ENCODE peak calls at places on chromosome 16, in seven cellular contexts. L is uterus, E is OCI-LY7, P is ovary, C is BJ, D is NB4, G is neural progenitor cell. H is an unnamed sample.

GRCh38 chr16:3020247-3020603 is at the start of gene TNFRSF12A:
- DNase-seq in L (peak), E (peak), P (peak), C (no peak), D (peak), G (peak), H (no peak)

GRCh38 chr16:79286646-79287423 is 313.7 kb downstream of the MAF start:
- DNase-seq in L (no peak), E (peak), P (peak), C (no peak), D (peak), G (peak), H (no peak)

GRCh38 chr16:80084614-80085013 is 456.2 kb upstream of the DYNLRB2 start:
- DNase-seq in L (peak), E (no peak), P (peak), C (no peak), D (peak), G (peak), H (peak)

GRCh38 chr16:11333696-11334095 is 11.6 kb upstream of the RMI2 start:
- DNase-seq in L (peak), E (no peak), P (no peak), C (no peak), D (no peak), G (no peak), H (no peak)

GRCh38 chr16:14172200-14172805 is 101.2 kb downstream of the MRTFB start:
- DNase-seq in L (no peak), E (no peak), P (no peak), C (peak), D (no peak), G (no peak), H (no peak)

GRCh38 chr16:165218-165538 is 600 bp upstream of the HBM start:
- DNase-seq in L (no peak), E (no peak), P (no peak), C (no peak), D (no peak), G (peak), H (no peak)

GRCh38 chr16:67934306-67935095 is 2.1 kb downstream of the PSMB10 start:
- DNase-seq in L (no peak), E (no peak), P (peak), C (no peak), D (no peak), G (no peak), H (no peak)

GRCh38 chr16:27822529-27823437 is 240.7 kb downstream of the GSG1L start:
- DNase-seq in L (no peak), E (no peak), P (no peak), C (no peak), D (no peak), G (no peak), H (no peak)

GRCh38 chr16:8958344-8958808 is 5.3 kb downstream of the USP7 start:
- DNase-seq in L (no peak), E (peak), P (no peak), C (peak), D (peak), G (peak), H (no peak)
- H3K4me3 ChIP-seq in L (no peak), E (peak), P (no peak), C (no peak), D (peak), G (no peak), H (no peak)

DNA sequence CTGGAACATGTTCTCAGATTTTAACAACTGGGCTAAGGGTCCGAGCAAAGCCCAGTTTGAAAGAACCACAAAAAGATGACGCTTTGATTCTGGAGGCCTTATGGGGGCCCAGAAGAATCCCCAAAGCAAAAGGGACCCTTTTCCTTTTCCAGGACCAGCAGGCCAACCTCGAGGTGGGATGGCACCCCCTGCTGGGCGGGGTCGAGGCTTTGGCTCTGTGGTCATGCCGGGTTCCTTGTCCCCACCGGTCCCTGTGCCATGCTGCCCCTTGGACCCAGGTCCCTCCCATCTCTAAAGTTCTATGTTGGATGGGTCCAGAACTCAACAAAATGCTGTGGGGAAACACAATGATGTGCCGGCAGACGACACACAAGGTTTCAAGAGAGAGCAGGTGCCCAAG is 30.9 kb downstream of the TMEM204 start:
- DNase-seq in L (no peak), E (no peak), P (no peak), C (no peak), D (peak), G (no peak), H (no peak)
- TF ChIP-seq CTCF in L (peak), E (peak), P (no peak), C (peak), D (peak), G (no peak), H (peak)

GRCh38 chr16:49644143-49644460 is 211.8 kb downstream of the ZNF423 start:
- DNase-seq in L (no peak), E (no peak), P (no peak), C (no peak), D (peak), G (peak), H (no peak)
- H3K4me3 ChIP-seq in L (no peak), E (no peak), P (no peak), C (no peak), D (no peak), G (no peak), H (no peak)

DNA sequence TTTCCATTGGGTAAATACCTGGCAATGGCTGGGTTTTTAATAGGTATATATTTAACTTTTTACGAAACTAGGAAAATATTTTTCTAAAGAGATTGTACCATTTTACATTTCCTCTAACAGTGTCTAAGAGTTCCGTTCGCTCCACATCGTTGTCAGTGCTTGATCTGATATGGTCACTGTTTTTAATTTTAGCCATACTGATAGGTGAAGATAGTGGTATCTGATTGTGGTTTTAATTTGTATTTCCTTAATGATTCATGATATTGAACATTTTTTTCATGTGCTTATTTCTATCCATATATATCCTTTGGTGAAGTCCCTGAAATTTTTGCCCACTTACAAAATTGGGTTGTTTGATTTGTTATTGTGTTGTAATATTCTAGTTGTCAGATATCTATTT is 117.7 kb downstream of the CHD9 start:
- DNase-seq in L (no peak), E (no peak), P (no peak), C (no peak), D (no peak), G (no peak), H (no peak)
- TF ChIP-seq CTCF in L (no peak), E (no peak), P (no peak), C (no peak), D (no peak), G (no peak), H (no peak)